ENCODE peak calls at places on chromosomes 12 and 14, in four cellular contexts. One of them, this sample, is unnamed.

GRCh38 chr12:18752280-18752920 is 14.5 kb downstream of the CAPZA3 start:
- DNase-seq in neural crest cell: no peak
- DNase-seq in hypothalamus: no peak
- DNase-seq in RPMI7951: peak
- DNase-seq in this sample: peak

GRCh38 chr12:34294671-34295365 is 272.5 kb downstream of the ALG10 start:
- DNase-seq in neural crest cell: no peak
- DNase-seq in hypothalamus: no peak
- DNase-seq in RPMI7951: no peak
- DNase-seq in this sample: no peak

GRCh38 chr12:95884998-95885397 is 26.2 kb downstream of the SNRPF start:
- DNase-seq in neural crest cell: no peak
- DNase-seq in hypothalamus: no peak
- DNase-seq in RPMI7951: peak
- DNase-seq in this sample: no peak

GRCh38 chr14:105199093-105199492 is 18.0 kb upstream of the NUDT14 start:
- DNase-seq in neural crest cell: no peak
- DNase-seq in hypothalamus: no peak
- DNase-seq in RPMI7951: peak
- DNase-seq in this sample: peak

GRCh38 chr14:23071975-23072539 is 14.7 kb upstream of the CDH24 start:
- DNase-seq in neural crest cell: no peak
- DNase-seq in hypothalamus: no peak
- DNase-seq in RPMI7951: no peak
- DNase-seq in this sample: no peak

GRCh38 chr14:69713127-69713800 is 53.7 kb upstream of the SRSF5 start:
- DNase-seq in neural crest cell: no peak
- DNase-seq in hypothalamus: no peak
- DNase-seq in RPMI7951: no peak
- DNase-seq in this sample: no peak

GRCh38 chr14:101101456-101102056 is 198.0 kb upstream of the RTL1 start:
- DNase-seq in neural crest cell: no peak
- DNase-seq in hypothalamus: no peak
- DNase-seq in RPMI7951: no peak
- DNase-seq in this sample: no peak

GRCh38 chr14:70897475-70897874 is 9.8 kb upstream of the PCNX1 start:
- DNase-seq in neural crest cell: no peak
- DNase-seq in hypothalamus: no peak
- DNase-seq in RPMI7951: no peak
- DNase-seq in this sample: peak

GRCh38 chr12:96218989-96219678 is 25.0 kb downstream of the ELK3 start:
- DNase-seq in neural crest cell: no peak
- DNase-seq in hypothalamus: no peak
- DNase-seq in RPMI7951: peak
- DNase-seq in this sample: no peak

This sample was measured in IMR-90.